ENCODE peak calls at places on chromosomes 1 and 21, in four cellular contexts. I, L, K and G are unnamed samples.

GRCh38 chr21:38619865-38620513 is 121.7 kb upstream of the ERG start:
- DNase-seq in I (no peak), L (peak), K (no peak), G (peak)

GRCh38 chr1:112905420-112906154 is 50.4 kb downstream of the SLC16A1 start:
- DNase-seq in L (no peak), I (no peak), K (no peak), G (no peak)

GRCh38 chr1:12495725-12496124 is 122.3 kb downstream of the DHRS3 start:
- DNase-seq in L (no peak), I (no peak), K (no peak), G (peak)

GRCh38 chr1:92820024-92820423 is 11.8 kb upstream of the RPL5 start:
- DNase-seq in I (no peak), L (no peak), K (no peak), G (no peak)

GRCh38 chr1:233662503-233663105 is 48.7 kb downstream of the KCNK1 start:
- DNase-seq in K (no peak), I (no peak), L (no peak), G (no peak)

GRCh38 chr1:197388801-197389200 is 120.7 kb downstream of the CRB1 start:
- DNase-seq in K (no peak), I (no peak), L (no peak), G (no peak)

GRCh38 chr1:156368889-156369684 is at the start of gene RHBG:
- DNase-seq in I (no peak), L (no peak), K (peak), G (peak)

GRCh38 chr1:46532498-46533178 is 18.8 kb downstream of the KNCN start:
- DNase-seq in L (peak), I (peak), K (peak), G (peak)

GRCh38 chr1:119475866-119476439 is 31.1 kb upstream of the HSD3B1 start:
- DNase-seq in K (peak), I (peak), L (no peak), G (peak)

GRCh38 chr1:218991089-218991488 is 182.6 kb upstream of the LYPLAL1 start:
- DNase-seq in L (no peak), K (no peak), I (no peak), G (no peak)

GRCh38 chr1:159492575-159493323 is 43.1 kb downstream of the OR10J5 start:
- DNase-seq in L (no peak), I (no peak), K (no peak), G (no peak)

GRCh38 chr1:33683913-33684312 is 180.0 kb upstream of the HMGB4 start:
- DNase-seq in L (no peak), K (no peak), I (no peak), G (peak)

GRCh38 chr1:97084566-97084965 is 363.0 kb downstream of the PTBP2 start:
- DNase-seq in I (no peak), L (no peak), K (no peak), G (no peak)

GRCh38 chr21:31397939-31398338 is 53.9 kb upstream of the TIAM1 start:
- DNase-seq in I (no peak), K (no peak), L (no peak), G (no peak)

GRCh38 chr1:9413877-9414213 is 121.2 kb downstream of the SPSB1 start:
- DNase-seq in I (peak), L (peak), K (no peak), G (peak)

GRCh38 chr1:59384443-59384842 is 87.5 kb downstream of the FGGY start:
- DNase-seq in L (no peak), I (no peak), K (peak), G (no peak)

GRCh38 chr1:59026472-59026948 is 242.7 kb upstream of the JUN start:
- DNase-seq in L (no peak), K (no peak), I (no peak), G (no peak)

GRCh38 chr1:38611661-38612211 is 247.8 kb downstream of the RRAGC start:
- DNase-seq in L (no peak), I (no peak), K (no peak), G (no peak)

GRCh38 chr1:31633117-31633516 is 11.6 kb downstream of the PEF1 start:
- DNase-seq in I (no peak), L (peak), K (no peak), G (no peak)

GRCh38 chr1:168504064-168504837 is 39.5 kb downstream of the XCL2 start:
- DNase-seq in L (no peak), I (no peak), K (no peak), G (peak)

GRCh38 chr1:167635233-167635648 is 5.2 kb downstream of the RCSD1 start:
- DNase-seq in L (peak), K (no peak), I (peak), G (peak)

GRCh38 chr21:44427241-44428120 is 27.8 kb upstream of the LRRC3 start:
- DNase-seq in I (no peak), L (peak), K (peak), G (peak)

GRCh38 chr1:164602480-164603093 is 43.6 kb downstream of the PBX1 start:
- DNase-seq in L (no peak), I (no peak), K (peak), G (peak)

GRCh38 chr1:224393331-224393730 is 36.7 kb downstream of the CNIH4 start:
- DNase-seq in K (no peak), L (no peak), I (no peak), G (no peak)

GRCh38 chr1:54464477-54465146 is 58.4 kb upstream of the SSBP3 start:
- DNase-seq in L (peak), K (no peak), I (no peak), G (no peak)

GRCh38 chr1:153583976-153584375 is 18.3 kb upstream of the S100A2 start:
- DNase-seq in L (no peak), K (no peak), I (no peak), G (no peak)

GRCh38 chr1:41404308-41404755 is 43.1 kb downstream of the FOXO6 start:
- DNase-seq in I (peak), K (peak), L (no peak), G (peak)